ENCODE peak calls at places on chromosomes 13 and 19, in five cellular contexts. O, T, W, B and I are unnamed samples.
A peak's percentile ranks its signal among the peaks of the same experiment; 100 is the strongest.

GRCh38 chr13:112885782-112886268 is 83.2 kb upstream of the MCF2L start:
- DNase-seq in O (peak; percentile 87), B (peak; percentile 71), T (peak; percentile 88), W (peak; percentile 74), I (peak; percentile 95)

GRCh38 chr13:51385114-51385513 is 45.6 kb downstream of the SERPINE3 start:
- DNase-seq in B (no peak), W (no peak), T (no peak), O (no peak), I (no peak)

GRCh38 chr19:37932985-37933953 is 26.3 kb downstream of the SIPA1L3 start:
- DNase-seq in B (no peak), O (peak; percentile 61), W (no peak), T (peak; percentile 65), I (peak; percentile 48)

GRCh38 chr13:40910324-40911050 is 108.6 kb downstream of the ELF1 start:
- DNase-seq in B (no peak), W (no peak), O (peak; percentile 55), T (no peak), I (no peak)

GRCh38 chr19:38003427-38004099 is 96.6 kb downstream of the SIPA1L3 start:
- DNase-seq in B (no peak), T (peak; percentile 95), O (peak; percentile 92), W (peak; percentile 61), I (peak; percentile 73)

GRCh38 chr19:16496613-16496983 is 404 bp downstream of the C19orf44 start:
- DNase-seq in B (no peak), O (peak; percentile 44), W (no peak), T (no peak), I (no peak)

GRCh38 chr19:32748497-32748896 is 28.9 kb downstream of the TDRD12 start:
- DNase-seq in W (no peak), T (no peak), B (no peak), O (no peak), I (no peak)

GRCh38 chr19:17235618-17236413 is 9.8 kb downstream of the OCEL1 start:
- DNase-seq in O (peak; percentile 76), W (peak; percentile 74), B (no peak), T (peak; percentile 79), I (peak; percentile 84)

GRCh38 chr13:46181799-46182490 is at the start of gene LCP1:
- DNase-seq in W (no peak), O (no peak), B (no peak), T (no peak), I (no peak)

GRCh38 chr19:44576843-44577565 is 36.4 kb upstream of the IGSF23 start:
- DNase-seq in W (no peak), T (peak; percentile 24), O (peak; percentile 20), B (no peak), I (peak; percentile 70)

GRCh38 chr13:85864963-85865530 is 65.8 kb upstream of the SLITRK6 start:
- DNase-seq in T (peak; percentile 66), W (peak; percentile 9), B (no peak), O (peak; percentile 38), I (peak; percentile 31)

GRCh38 chr13:99307247-99307646 is at the start of gene GPR183:
- DNase-seq in B (no peak), W (no peak), T (peak; percentile 70), O (peak; percentile 43), I (no peak)

GRCh38 chr13:53010374-53011105 is 18.1 kb upstream of the OLFM4 start:
- DNase-seq in T (no peak), O (no peak), W (no peak), B (no peak), I (no peak)

GRCh38 chr19:1503089-1503924 is 9.5 kb downstream of the ADAMTSL5 start:
- DNase-seq in W (no peak), T (no peak), B (no peak), O (peak; percentile 32), I (peak; percentile 79)

GRCh38 chr13:92379371-92379770 is 847.2 kb upstream of the GPC6 start:
- DNase-seq in O (no peak), T (no peak), B (no peak), W (no peak), I (no peak)

GRCh38 chr19:40157059-40157458 is 34.2 kb upstream of the MAP3K10 start:
- DNase-seq in O (no peak), W (no peak), B (no peak), T (no peak), I (no peak)

GRCh38 chr19:33841685-33842084 is 45.0 kb downstream of the KCTD15 start:
- DNase-seq in T (no peak), O (no peak), W (no peak), B (no peak), I (no peak)

GRCh38 chr19:18513868-18514267 is 8.0 kb downstream of the ELL start:
- DNase-seq in B (no peak), O (no peak), W (no peak), T (no peak), I (no peak)

GRCh38 chr13:49627831-49628652 is at the start of gene ARL11:
- DNase-seq in T (no peak), O (no peak), B (peak; percentile 73), W (no peak), I (peak; percentile 92)

GRCh38 chr13:80131204-80131603 is 209.7 kb downstream of the SPRY2 start:
- DNase-seq in T (peak; percentile 80), W (no peak), O (peak; percentile 46), B (no peak), I (peak; percentile 38)

GRCh38 chr19:7743425-7743841 is 3.9 kb downstream of the CD209 start:
- DNase-seq in W (no peak), B (no peak), O (no peak), T (no peak), I (no peak)
- H3K27me3 ChIP-seq in W (peaks cover 3% of the 10 kb centered on the region), B (no peaks in the 10 kb centered on the region), O (peaks cover 9% of the 10 kb centered on the region), T (peaks cover 64% of the 10 kb centered on the region), I (no peaks in the 10 kb centered on the region)

GRCh38 chr19:56567274-56568120 is at the start of gene ZNF470:
- DNase-seq in T (peak; percentile 93), B (peak; percentile 44), W (peak; percentile 88), O (peak; percentile 87), I (peak; percentile 93)
- H3K14ac ChIP-seq in T (no peak within 1 kb of the TSS), B (no peak within 1 kb of the TSS), W (peak within 1 kb of the TSS; percentile 99), O (peak within 1 kb of the TSS; percentile 98), I (peak within 1 kb of the TSS; percentile 84)

DNA sequence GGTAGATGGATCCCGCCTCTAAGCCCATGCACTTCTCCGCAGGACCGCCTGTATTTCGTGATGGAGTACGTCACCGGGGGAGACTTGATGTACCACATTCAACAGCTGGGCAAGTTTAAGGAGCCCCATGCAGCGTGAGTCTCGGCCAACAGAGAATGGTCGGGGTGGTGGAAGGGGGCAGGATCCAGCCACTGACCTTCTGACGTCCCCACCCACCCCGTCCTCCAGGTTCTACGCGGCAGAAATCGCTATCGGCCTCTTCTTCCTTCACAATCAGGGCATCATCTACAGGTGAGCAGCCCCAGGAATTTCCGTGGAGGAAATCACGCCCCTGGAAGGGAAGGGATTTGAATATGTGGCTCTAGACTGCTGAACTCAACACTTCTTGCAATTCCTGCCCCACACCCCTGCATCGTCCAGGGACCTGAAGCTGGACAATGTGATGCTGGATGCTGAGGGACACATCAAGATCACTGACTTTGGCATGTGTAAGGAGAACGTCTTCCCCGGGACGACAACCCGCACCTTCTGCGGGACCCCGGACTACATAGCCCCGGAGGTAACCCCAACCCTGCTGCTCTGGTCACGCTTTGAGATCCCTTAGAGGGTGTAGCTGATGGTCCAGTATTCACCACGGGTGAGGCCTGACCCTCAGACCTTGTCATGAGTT is 8.8 kb upstream of the CACNG7 start:
- DNase-seq in O (no peak), T (no peak), B (no peak), W (no peak), I (no peak)
- H3K27me3 ChIP-seq in O (peaks cover 14% of the 10 kb centered on the region), T (peaks cover 45% of the 10 kb centered on the region), B (no peaks in the 10 kb centered on the region), W (no peaks in the 10 kb centered on the region), I (no peaks in the 10 kb centered on the region)

GRCh38 chr13:25468330-25469178 is 96.8 kb downstream of the ATP8A2 start:
- DNase-seq in W (peak; percentile 54), T (no peak), O (no peak), B (no peak), I (peak; percentile 82)
- H3K14ac ChIP-seq in W (no peak overlapping the region), T (no peak overlapping the region), O (no peak overlapping the region), B (no peak overlapping the region), I (peak overlapping the region; percentile 75)

GRCh38 chr13:66509176-66509575 is 721.0 kb downstream of the PCDH9 start:
- DNase-seq in W (no peak), B (no peak), O (peak; percentile 12), T (peak; percentile 55), I (no peak)
- H3K27me3 ChIP-seq in W (no peaks in the 10 kb centered on the region), B (no peaks in the 10 kb centered on the region), O (no peaks in the 10 kb centered on the region), T (no peaks in the 10 kb centered on the region), I (no peaks in the 10 kb centered on the region)